ENCODE peak calls at places on chromosomes 16 and 17, in seven cellular contexts. One of them, this sample, is unnamed.
A peak's percentile ranks its signal among the peaks of the same experiment; 100 is the strongest.

GRCh38 chr17:76535788-76536510 is 1.6 kb downstream of the CYGB start:
- DNase-seq in body of pancreas: no peak
- DNase-seq in ovary: no peak
- DNase-seq in Peyer's patch: no peak
- DNase-seq in heart left ventricle: peak; percentile 21
- DNase-seq in breast epithelium: no peak
- DNase-seq in pancreas: no peak
- DNase-seq in this sample: no peak

GRCh38 chr17:269616-270514 is 82.7 kb downstream of the RPH3AL start:
- DNase-seq in heart left ventricle: peak; percentile 16
- DNase-seq in ovary: no peak
- DNase-seq in breast epithelium: no peak
- DNase-seq in pancreas: no peak
- DNase-seq in Peyer's patch: no peak
- DNase-seq in body of pancreas: no peak
- DNase-seq in this sample: no peak

GRCh38 chr16:15856217-15856616 is 611 bp downstream of the MYH11 start:
- DNase-seq in body of pancreas: no peak
- DNase-seq in breast epithelium: no peak
- DNase-seq in ovary: no peak
- DNase-seq in pancreas: no peak
- DNase-seq in Peyer's patch: no peak
- DNase-seq in heart left ventricle: no peak
- DNase-seq in this sample: no peak

GRCh38 chr16:30901201-30902069 is 5.0 kb downstream of the CTF1 start:
- DNase-seq in Peyer's patch: no peak
- DNase-seq in heart left ventricle: no peak
- DNase-seq in pancreas: no peak
- DNase-seq in body of pancreas: no peak
- DNase-seq in breast epithelium: no peak
- DNase-seq in ovary: no peak
- DNase-seq in this sample: peak; percentile 20

GRCh38 chr17:10743316-10744009 is 13.6 kb upstream of the TMEM220 start:
- DNase-seq in ovary: no peak
- DNase-seq in Peyer's patch: no peak
- DNase-seq in pancreas: no peak
- DNase-seq in breast epithelium: no peak
- DNase-seq in body of pancreas: no peak
- DNase-seq in heart left ventricle: no peak
- DNase-seq in this sample: no peak

GRCh38 chr16:74275031-74275636 is 21.5 kb upstream of the PSMD7 start:
- DNase-seq in Peyer's patch: no peak
- DNase-seq in pancreas: no peak
- DNase-seq in breast epithelium: no peak
- DNase-seq in heart left ventricle: no peak
- DNase-seq in ovary: no peak
- DNase-seq in body of pancreas: no peak
- DNase-seq in this sample: no peak

GRCh38 chr16:79229371-79229770 is 371.2 kb downstream of the MAF start:
- DNase-seq in pancreas: no peak
- DNase-seq in ovary: no peak
- DNase-seq in body of pancreas: no peak
- DNase-seq in Peyer's patch: no peak
- DNase-seq in breast epithelium: no peak
- DNase-seq in heart left ventricle: no peak
- DNase-seq in this sample: no peak

GRCh38 chr16:72637306-72637705 is 410.6 kb downstream of the ZFHX3 start:
- DNase-seq in pancreas: no peak
- DNase-seq in breast epithelium: no peak
- DNase-seq in ovary: no peak
- DNase-seq in heart left ventricle: no peak
- DNase-seq in Peyer's patch: no peak
- DNase-seq in body of pancreas: no peak
- DNase-seq in this sample: no peak

GRCh38 chr16:20851601-20852000 is 45.3 kb downstream of the REXO5 start:
- DNase-seq in Peyer's patch: peak; percentile 22
- DNase-seq in heart left ventricle: peak; percentile 89
- DNase-seq in pancreas: peak; percentile 44
- DNase-seq in ovary: peak; percentile 83
- DNase-seq in body of pancreas: peak; percentile 53
- DNase-seq in breast epithelium: peak; percentile 88
- DNase-seq in this sample: no peak

GRCh38 chr16:4317471-4318170 is 1.8 kb downstream of the GLIS2 start:
- DNase-seq in ovary: peak; percentile 72
- DNase-seq in Peyer's patch: no peak
- DNase-seq in body of pancreas: no peak
- DNase-seq in breast epithelium: no peak
- DNase-seq in pancreas: peak; percentile 63
- DNase-seq in heart left ventricle: peak; percentile 61
- DNase-seq in this sample: no peak
- H3K27ac ChIP-seq in ovary: peak overlapping the region; percentile 92
- H3K27ac ChIP-seq in Peyer's patch: peak overlapping the region; percentile 82
- H3K27ac ChIP-seq in body of pancreas: peak overlapping the region; percentile 84
- H3K27ac ChIP-seq in breast epithelium: peak overlapping the region; percentile 97
- H3K27ac ChIP-seq in pancreas: peak overlapping the region; percentile 83
- H3K27ac ChIP-seq in heart left ventricle: peak overlapping the region; percentile 91
- H3K27ac ChIP-seq in this sample: no peak overlapping the region

GRCh38 chr17:62692721-62693431 is 65.4 kb downstream of the MRC2 start:
- DNase-seq in Peyer's patch: no peak
- DNase-seq in breast epithelium: no peak
- DNase-seq in body of pancreas: no peak
- DNase-seq in ovary: no peak
- DNase-seq in pancreas: no peak
- DNase-seq in heart left ventricle: no peak
- DNase-seq in this sample: no peak

GRCh38 chr17:62689441-62690167 is 62.1 kb downstream of the MRC2 start:
- DNase-seq in body of pancreas: no peak
- DNase-seq in pancreas: no peak
- DNase-seq in Peyer's patch: no peak
- DNase-seq in ovary: no peak
- DNase-seq in breast epithelium: no peak
- DNase-seq in heart left ventricle: no peak
- DNase-seq in this sample: no peak

GRCh38 chr17:62693616-62694415 is 66.3 kb downstream of the MRC2 start:
- DNase-seq in pancreas: no peak
- DNase-seq in ovary: no peak
- DNase-seq in Peyer's patch: no peak
- DNase-seq in breast epithelium: no peak
- DNase-seq in body of pancreas: no peak
- DNase-seq in heart left ventricle: no peak
- DNase-seq in this sample: no peak

GRCh38 chr17:62690168-62690897 is 62.9 kb downstream of the MRC2 start:
- DNase-seq in pancreas: no peak
- DNase-seq in ovary: no peak
- DNase-seq in heart left ventricle: no peak
- DNase-seq in breast epithelium: no peak
- DNase-seq in Peyer's patch: no peak
- DNase-seq in body of pancreas: no peak
- DNase-seq in this sample: no peak

DNA sequence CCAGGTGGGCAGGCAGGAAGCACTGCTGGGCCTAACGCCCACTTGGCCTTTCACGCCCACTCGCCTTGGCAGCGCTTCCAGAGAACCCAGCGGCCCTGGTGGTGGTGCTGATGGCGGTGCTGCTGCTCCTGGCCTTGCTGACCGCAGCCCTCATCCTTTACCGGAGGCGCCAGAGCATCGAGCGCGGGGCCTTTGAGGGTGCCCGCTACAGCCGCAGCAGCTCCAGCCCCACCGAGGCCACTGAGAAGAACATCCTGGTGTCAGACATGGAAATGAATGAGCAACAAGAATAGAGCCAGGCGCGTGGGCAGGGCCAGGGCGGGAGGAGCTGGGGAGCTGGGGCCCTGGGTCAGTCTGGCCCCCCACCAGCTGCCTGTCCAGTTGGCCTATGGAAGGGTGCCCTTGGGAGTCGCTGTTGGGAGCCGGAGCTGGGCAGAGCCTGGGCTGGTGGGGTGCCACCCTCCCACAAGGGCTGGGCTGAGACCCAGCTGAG is 64.7 kb downstream of the MRC2 start:
- DNase-seq in body of pancreas: no peak
- DNase-seq in Peyer's patch: no peak
- DNase-seq in heart left ventricle: no peak
- DNase-seq in breast epithelium: no peak
- DNase-seq in ovary: no peak
- DNase-seq in pancreas: no peak
- DNase-seq in this sample: no peak
- H3K4me1 ChIP-seq in body of pancreas: no peaks in the 10 kb centered on the region
- H3K4me1 ChIP-seq in Peyer's patch: no peaks in the 10 kb centered on the region
- H3K4me1 ChIP-seq in heart left ventricle: peaks cover 19% of the 10 kb centered on the region
- H3K4me1 ChIP-seq in breast epithelium: no peaks in the 10 kb centered on the region
- H3K4me1 ChIP-seq in ovary: peaks cover 10% of the 10 kb centered on the region
- H3K4me1 ChIP-seq in pancreas: no peaks in the 10 kb centered on the region
- H3K4me1 ChIP-seq in this sample: no peaks in the 10 kb centered on the region

GRCh38 chr17:2749058-2749783 is at the start of gene CCDC92B:
- DNase-seq in body of pancreas: no peak
- DNase-seq in pancreas: peak; percentile 29
- DNase-seq in Peyer's patch: no peak
- DNase-seq in breast epithelium: no peak
- DNase-seq in heart left ventricle: no peak
- DNase-seq in ovary: no peak
- DNase-seq in this sample: no peak
- H3K27me3 ChIP-seq in body of pancreas: no peaks in the 10 kb centered on the region
- H3K27me3 ChIP-seq in pancreas: no peaks in the 10 kb centered on the region
- H3K27me3 ChIP-seq in Peyer's patch: no peaks in the 10 kb centered on the region
- H3K27me3 ChIP-seq in breast epithelium: peaks cover 53% of the 10 kb centered on the region
- H3K27me3 ChIP-seq in heart left ventricle: peaks cover 8% of the 10 kb centered on the region
- H3K27me3 ChIP-seq in ovary: no peaks in the 10 kb centered on the region
- H3K27me3 ChIP-seq in this sample: peaks cover 15% of the 10 kb centered on the region

DNA sequence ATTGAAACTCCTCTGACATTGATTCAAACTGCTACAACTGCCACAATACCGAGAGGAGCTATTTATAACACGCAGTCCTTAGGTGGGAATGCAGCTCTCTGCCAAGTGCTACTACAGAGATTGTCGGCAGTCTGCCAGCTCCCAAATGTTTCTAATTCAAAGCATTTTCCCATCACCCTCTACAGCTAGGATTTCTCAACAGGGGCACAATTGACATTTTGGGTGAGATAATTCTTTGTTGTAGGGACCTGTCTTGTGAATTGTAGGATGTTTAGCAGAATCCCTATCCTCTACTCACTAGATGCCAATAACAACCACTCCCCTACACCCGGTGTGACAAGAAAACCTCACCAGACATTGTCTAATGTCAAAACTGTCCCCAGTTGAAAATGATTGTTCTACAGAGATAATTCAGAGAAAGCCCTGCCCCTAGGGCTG is 7.8 kb upstream of the N4BP1 start:
- DNase-seq in body of pancreas: peak; percentile 34
- DNase-seq in breast epithelium: no peak
- DNase-seq in Peyer's patch: no peak
- DNase-seq in heart left ventricle: peak; percentile 88
- DNase-seq in ovary: peak; percentile 63
- DNase-seq in pancreas: no peak
- DNase-seq in this sample: no peak
- H3K27ac ChIP-seq in body of pancreas: no peak overlapping the region
- H3K27ac ChIP-seq in breast epithelium: no peak overlapping the region
- H3K27ac ChIP-seq in Peyer's patch: no peak overlapping the region
- H3K27ac ChIP-seq in heart left ventricle: peak overlapping the region; percentile 64
- H3K27ac ChIP-seq in ovary: no peak overlapping the region
- H3K27ac ChIP-seq in pancreas: no peak overlapping the region
- H3K27ac ChIP-seq in this sample: no peak overlapping the region

GRCh38 chr16:88705746-88706287 is 391 bp downstream of the RNF166 start:
- DNase-seq in ovary: no peak
- DNase-seq in heart left ventricle: no peak
- DNase-seq in breast epithelium: no peak
- DNase-seq in Peyer's patch: peak; percentile 36
- DNase-seq in body of pancreas: peak; percentile 38
- DNase-seq in pancreas: no peak
- DNase-seq in this sample: no peak

GRCh38 chr16:88703486-88704309 is 2.5 kb downstream of the RNF166 start:
- DNase-seq in heart left ventricle: peak; percentile 69
- DNase-seq in body of pancreas: no peak
- DNase-seq in pancreas: no peak
- DNase-seq in breast epithelium: peak; percentile 37
- DNase-seq in ovary: no peak
- DNase-seq in Peyer's patch: peak; percentile 87
- DNase-seq in this sample: peak; percentile 91

GRCh38 chr16:88706965-88707871 is 915 bp downstream of the CTU2 start:
- DNase-seq in pancreas: no peak
- DNase-seq in Peyer's patch: no peak
- DNase-seq in ovary: no peak
- DNase-seq in heart left ventricle: no peak
- DNase-seq in breast epithelium: no peak
- DNase-seq in body of pancreas: no peak
- DNase-seq in this sample: no peak

GRCh38 chr16:88706288-88706964 is at the start of the genes CTU2 and RNF166:
- DNase-seq in breast epithelium: peak; percentile 84
- DNase-seq in Peyer's patch: peak; percentile 90
- DNase-seq in heart left ventricle: peak; percentile 95
- DNase-seq in body of pancreas: peak; percentile 92
- DNase-seq in ovary: peak; percentile 85
- DNase-seq in pancreas: peak; percentile 94
- DNase-seq in this sample: peak; percentile 91

DNA sequence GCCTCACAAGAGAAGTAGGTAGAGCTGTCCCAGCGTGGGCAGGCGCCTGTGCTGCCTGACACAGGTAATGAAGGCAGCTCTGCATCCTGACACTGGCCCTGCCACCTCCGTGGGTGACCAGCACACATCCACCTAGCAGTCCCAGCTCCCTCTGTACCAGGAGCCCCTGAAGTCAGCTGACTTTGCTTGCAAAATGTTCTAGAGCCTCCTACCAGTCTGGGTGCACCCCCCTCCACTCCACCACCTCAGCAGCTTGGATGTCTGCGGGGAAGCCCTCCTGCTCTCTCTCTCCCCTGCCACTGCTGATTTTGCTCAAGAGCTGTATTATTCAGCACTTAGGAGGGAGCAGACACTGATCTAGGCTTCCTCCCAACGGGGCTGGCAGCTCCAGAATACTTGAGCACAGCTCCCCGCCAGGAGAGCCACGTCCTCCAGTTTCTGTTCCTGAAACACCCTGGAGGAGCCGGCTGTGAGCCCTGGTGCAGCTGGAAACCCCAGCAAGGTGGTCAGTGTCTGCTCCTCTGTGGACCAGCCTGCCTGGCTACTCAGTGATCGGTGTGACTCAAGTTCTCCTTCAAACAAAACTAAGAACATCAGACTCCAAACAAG is 1.0 kb downstream of the RNF166 start:
- DNase-seq in breast epithelium: no peak
- DNase-seq in pancreas: no peak
- DNase-seq in ovary: no peak
- DNase-seq in heart left ventricle: peak; percentile 64
- DNase-seq in body of pancreas: no peak
- DNase-seq in Peyer's patch: peak; percentile 50
- DNase-seq in this sample: peak; percentile 45
- H3K4me1 ChIP-seq in breast epithelium: peaks cover 13% of the 10 kb centered on the region
- H3K4me1 ChIP-seq in pancreas: peaks cover 4% of the 10 kb centered on the region
- H3K4me1 ChIP-seq in ovary: peaks cover 8% of the 10 kb centered on the region
- H3K4me1 ChIP-seq in heart left ventricle: peaks cover 71% of the 10 kb centered on the region
- H3K4me1 ChIP-seq in body of pancreas: peaks cover 34% of the 10 kb centered on the region
- H3K4me1 ChIP-seq in Peyer's patch: peaks cover 54% of the 10 kb centered on the region
- H3K4me1 ChIP-seq in this sample: peaks cover 65% of the 10 kb centered on the region

GRCh38 chr16:54284319-54284930 is 2.2 kb downstream of the IRX3 start:
- DNase-seq in Peyer's patch: no peak
- DNase-seq in pancreas: peak; percentile 40
- DNase-seq in heart left ventricle: peak; percentile 42
- DNase-seq in ovary: no peak
- DNase-seq in body of pancreas: peak; percentile 27
- DNase-seq in breast epithelium: no peak
- DNase-seq in this sample: no peak
- H3K27me3 ChIP-seq in Peyer's patch: peaks cover 62% of the 10 kb centered on the region
- H3K27me3 ChIP-seq in pancreas: peaks cover 4% of the 10 kb centered on the region
- H3K27me3 ChIP-seq in heart left ventricle: peaks cover 2% of the 10 kb centered on the region
- H3K27me3 ChIP-seq in ovary: peaks cover 3% of the 10 kb centered on the region
- H3K27me3 ChIP-seq in body of pancreas: no peaks in the 10 kb centered on the region
- H3K27me3 ChIP-seq in breast epithelium: no peaks in the 10 kb centered on the region
- H3K27me3 ChIP-seq in this sample: peaks cover 15% of the 10 kb centered on the region